ENCODE peak calls at places on chromosome 9, in five cellular contexts. Z is activated gamma-delta T cell, M is psoas muscle, T is NCI-H2171, N is HFFc6. J is an unnamed sample.

GRCh38 chr9:129575818-129576217 is 45.1 kb downstream of the C9orf50 start:
- DNase-seq in N (no peak), T (no peak), M (no peak), Z (no peak), J (no peak)

GRCh38 chr9:134024393-134024792 is 888 bp upstream of the BRD3OS start:
- DNase-seq in T (no peak), M (no peak), N (no peak), Z (no peak), J (no peak)

GRCh38 chr9:135554718-135555117 is 6.8 kb upstream of the PAEP start:
- DNase-seq in Z (no peak), T (no peak), N (no peak), M (no peak), J (no peak)

GRCh38 chr9:128218518-128219389 is 15.6 kb downstream of the DNM1 start:
- DNase-seq in Z (peak), T (no peak), N (no peak), M (peak), J (peak)

GRCh38 chr9:109206670-109207069 is 39.6 kb upstream of the FRRS1L start:
- DNase-seq in Z (no peak), T (no peak), M (no peak), N (no peak), J (no peak)

GRCh38 chr9:5629312-5630037 is 568 bp downstream of the RIC1 start:
- DNase-seq in T (peak), Z (peak), N (no peak), M (peak), J (no peak)

GRCh38 chr9:36842560-36843530 is 191.2 kb downstream of the PAX5 start:
- DNase-seq in M (no peak), N (no peak), T (no peak), Z (no peak), J (no peak)

GRCh38 chr9:89661391-89661949 is 56.7 kb downstream of the GADD45G start:
- DNase-seq in Z (no peak), T (no peak), N (no peak), M (no peak), J (no peak)

GRCh38 chr9:130860458-130861316 is 25.6 kb downstream of the ABL1 start:
- DNase-seq in T (no peak), Z (no peak), N (peak), M (peak), J (no peak)

GRCh38 chr9:92035687-92036410 is 79.4 kb downstream of the SPTLC1 start:
- DNase-seq in M (no peak), T (no peak), Z (no peak), N (no peak), J (no peak)

GRCh38 chr9:20941177-20941690 is 90.2 kb downstream of the HACD4 start:
- DNase-seq in N (peak), M (no peak), Z (no peak), T (peak), J (peak)

GRCh38 chr9:72533322-72533721 is 11.9 kb downstream of the TMC1 start:
- DNase-seq in N (peak), T (no peak), Z (no peak), M (no peak), J (no peak)

GRCh38 chr9:37036237-37037136 is 2.4 kb upstream of the PAX5 start:
- DNase-seq in T (no peak), M (no peak), N (no peak), Z (no peak), J (no peak)

GRCh38 chr9:129362287-129363098 is 184.4 kb upstream of the IER5L start:
- DNase-seq in T (no peak), M (no peak), Z (no peak), N (no peak), J (no peak)

GRCh38 chr9:128921881-128922763 is 1.3 kb downstream of the PHYHD1 start:
- DNase-seq in M (peak), N (peak), Z (no peak), T (no peak), J (no peak)

GRCh38 chr9:93960221-93960970 is 5.2 kb upstream of the BARX1 start:
- DNase-seq in T (no peak), M (no peak), Z (no peak), N (no peak), J (no peak)

GRCh38 chr9:75890541-75891276 is at the start of gene PCSK5:
- DNase-seq in Z (peak), N (peak), T (peak), M (peak), J (peak)

GRCh38 chr9:92160786-92161185 is 45.6 kb upstream of the SPTLC1 start:
- DNase-seq in T (no peak), Z (no peak), N (no peak), M (no peak), J (no peak)

GRCh38 chr9:126420643-126421564 is 94.3 kb downstream of the MVB12B start:
- DNase-seq in M (no peak), N (peak), T (no peak), Z (no peak), J (peak)

GRCh38 chr9:136322756-136323330 is 4.5 kb upstream of the GPSM1 start:
- DNase-seq in T (no peak), Z (no peak), M (no peak), N (no peak), J (no peak)

GRCh38 chr9:112819635-112820496 is 69.3 kb downstream of the SNX30 start:
- DNase-seq in M (peak), T (peak), N (peak), Z (no peak), J (no peak)

GRCh38 chr9:69945671-69946141 is 97.9 kb upstream of the MAMDC2 start:
- DNase-seq in M (peak), N (peak), T (no peak), Z (no peak), J (no peak)

GRCh38 chr9:127122176-127123151 is at the start of gene ANGPTL2:
- DNase-seq in N (peak), M (peak), Z (no peak), T (peak), J (no peak)

GRCh38 chr9:136399176-136400037 is 563 bp downstream of the SNAPC4 start:
- DNase-seq in Z (peak), M (no peak), T (no peak), N (no peak), J (no peak)

GRCh38 chr9:89497978-89498844 is at the start of gene SEMA4D:
- DNase-seq in M (peak), T (peak), N (no peak), Z (peak), J (no peak)

GRCh38 chr9:77221431-77221830 is 44.1 kb downstream of the VPS13A start:
- DNase-seq in M (no peak), N (no peak), T (no peak), Z (no peak), J (no peak)

GRCh38 chr9:123911024-123911423 is 18.9 kb downstream of the DENND1A start:
- DNase-seq in Z (no peak), N (no peak), T (no peak), M (no peak), J (no peak)

GRCh38 chr9:133377721-133378216 is 1.6 kb downstream of the STKLD1 start:
- DNase-seq in Z (no peak), T (peak), N (peak), M (no peak), J (no peak)

GRCh38 chr9:106670418-106670817 is 192.5 kb upstream of the ZNF462 start:
- DNase-seq in M (no peak), Z (no peak), T (no peak), N (no peak), J (no peak)

GRCh38 chr9:38345851-38346755 is 46.4 kb upstream of the ALDH1B1 start:
- DNase-seq in N (no peak), Z (no peak), M (no peak), T (no peak), J (no peak)

GRCh38 chr9:11135856-11136255 is 523.1 kb upstream of the PTPRD start:
- DNase-seq in T (no peak), N (no peak), M (no peak), Z (no peak), J (no peak)

GRCh38 chr9:137077010-137077747 is at the start of gene UAP1L1:
- DNase-seq in M (peak), T (peak), N (peak), Z (peak), J (no peak)

GRCh38 chr9:36092509-36093215 is 43.9 kb upstream of the GLIPR2 start:
- DNase-seq in N (no peak), Z (no peak), M (no peak), T (no peak), J (no peak)

GRCh38 chr9:121133104-121133816 is 58.5 kb downstream of the CNTRL start:
- DNase-seq in Z (peak), M (no peak), T (no peak), N (no peak), J (no peak)

GRCh38 chr9:4594545-4594944 is 67.5 kb upstream of the PLPP6 start:
- DNase-seq in M (no peak), T (no peak), Z (no peak), N (no peak), J (no peak)

J was measured in NCI-H1436 treated with DMSO at 0.1 percent for 48 hours.